ENCODE peak calls at places on chromosomes 1 and 21, in five cellular contexts. U, P, L, J and B are unnamed samples. For H3K4me1, the result is how much of the 10 kb centered on the place peaks cover.

GRCh38 chr1:150363426-150364230 is at the start of gene RPRD2:
- DNase-seq in J (peak), P (peak), L (peak), U (peak), B (peak)

GRCh38 chr1:81730881-81731280 is 69.9 kb upstream of the ADGRL2 start:
- DNase-seq in U (no peak), P (no peak), J (no peak), L (no peak), B (no peak)

GRCh38 chr1:207049974-207050391 is 1.0 kb downstream of the YOD1 start:
- DNase-seq in P (peak), U (no peak), L (peak), J (no peak), B (peak)

GRCh38 chr1:185559684-185560310 is 174.4 kb upstream of the HMCN1 start:
- DNase-seq in L (peak), J (no peak), P (peak), U (no peak), B (peak)

GRCh38 chr1:41733725-41734124 is 185.0 kb downstream of the HIVEP3 start:
- DNase-seq in P (no peak), U (no peak), J (no peak), L (no peak), B (no peak)

GRCh38 chr1:208088319-208088718 is 155.9 kb downstream of the PLXNA2 start:
- DNase-seq in P (no peak), J (no peak), L (no peak), U (no peak), B (no peak)

GRCh38 chr1:2187619-2188018 is 7.0 kb downstream of the FAAP20 start:
- DNase-seq in P (no peak), J (peak), L (no peak), U (no peak), B (no peak)

GRCh38 chr1:182330303-182330702 is 61.3 kb downstream of the GLUL start:
- DNase-seq in J (no peak), L (peak), P (no peak), U (peak), B (no peak)

GRCh38 chr1:111779546-111779945 is 23.8 kb downstream of the DDX20 start:
- DNase-seq in P (no peak), L (no peak), U (no peak), J (no peak), B (no peak)

GRCh38 chr1:24386241-24386640 is 27.3 kb downstream of the STPG1 start:
- DNase-seq in L (no peak), J (peak), P (no peak), U (no peak), B (no peak)

GRCh38 chr1:8540266-8540926 is 222.5 kb downstream of the SLC45A1 start:
- DNase-seq in L (no peak), J (no peak), P (peak), U (no peak), B (peak)

GRCh38 chr1:195462646-195463045 is 1145.6 kb downstream of the KCNT2 start:
- DNase-seq in U (no peak), L (no peak), P (no peak), J (no peak), B (no peak)

GRCh38 chr21:35113064-35113463 is 64.0 kb upstream of the RUNX1 start:
- DNase-seq in U (no peak), P (no peak), J (no peak), L (no peak), B (no peak)

GRCh38 chr21:45894107-45894810 is 87.3 kb upstream of the COL6A1 start:
- DNase-seq in L (no peak), J (no peak), P (no peak), U (peak), B (no peak)

GRCh38 chr21:31660134-31660565 is 657 bp downstream of the SOD1 start:
- DNase-seq in U (no peak), L (no peak), P (peak), J (peak), B (peak)

GRCh38 chr1:44212355-44213221 is 683 bp upstream of the DMAP1 start:
- DNase-seq in P (no peak), U (no peak), L (no peak), J (no peak), B (no peak)

GRCh38 chr1:31848381-31848897 is 32.6 kb upstream of the SPOCD1 start:
- DNase-seq in L (no peak), U (peak), P (no peak), J (no peak), B (no peak)

GRCh38 chr1:9815150-9815549 is 8.6 kb downstream of the CLSTN1 start:
- DNase-seq in P (no peak), U (no peak), L (no peak), J (no peak), B (no peak)

GRCh38 chr1:91844862-91845528 is 41.0 kb downstream of the TGFBR3 start:
- DNase-seq in J (no peak), P (peak), L (no peak), U (peak), B (peak)

GRCh38 chr21:27171704-27172103 is 204.8 kb upstream of the ADAMTS5 start:
- DNase-seq in L (no peak), U (no peak), J (no peak), P (no peak), B (no peak)

GRCh38 chr1:54716299-54717047 is 812 bp downstream of the TTC4 start:
- DNase-seq in P (no peak), L (no peak), J (no peak), U (no peak), B (no peak)

GRCh38 chr1:1349256-1350012 is at the start of gene DVL1:
- DNase-seq in J (no peak), U (peak), L (peak), P (peak), B (peak)

GRCh38 chr1:98278055-98278454 is 357.2 kb upstream of the DPYD start:
- DNase-seq in U (no peak), J (no peak), P (no peak), L (no peak), B (no peak)

GRCh38 chr21:41361786-41362604 is at the start of gene MX2:
- DNase-seq in P (no peak), L (no peak), J (peak), U (peak), B (no peak)

GRCh38 chr1:93694833-93695232 is 13.2 kb upstream of the BCAR3 start:
- DNase-seq in U (no peak), J (no peak), P (no peak), L (no peak), B (no peak)

GRCh38 chr21:34570315-34570714 is 44.6 kb downstream of the RCAN1 start:
- DNase-seq in P (no peak), J (no peak), U (no peak), L (no peak), B (no peak)

GRCh38 chr1:161158316-161159016 is 834 bp upstream of the USP21 start:
- DNase-seq in L (peak), J (peak), U (no peak), P (no peak), B (no peak)

GRCh38 chr1:161159087-161159914 is at the start of gene USP21:
- DNase-seq in J (peak), U (peak), L (peak), P (peak), B (peak)

GRCh38 chr1:161157867-161158266 is 1.4 kb upstream of the USP21 start:
- DNase-seq in U (no peak), J (peak), P (no peak), L (no peak), B (no peak)

GRCh38 chr1:161153682-161154337 is at the start of gene UFC1:
- DNase-seq in P (peak), L (peak), U (peak), J (peak), B (peak)
- TF ChIP-seq POLR2A in P (peak), L (peak), U (no peak), J (no peak), B (peak)

GRCh38 chr21:17789085-17789484 is 30.1 kb downstream of the C21orf91 start:
- DNase-seq in L (no peak), J (no peak), P (no peak), U (no peak), B (no peak)
- H3K4me1 ChIP-seq in L (under half), J (under half), P (under half), U (under half), B (under half)

DNA sequence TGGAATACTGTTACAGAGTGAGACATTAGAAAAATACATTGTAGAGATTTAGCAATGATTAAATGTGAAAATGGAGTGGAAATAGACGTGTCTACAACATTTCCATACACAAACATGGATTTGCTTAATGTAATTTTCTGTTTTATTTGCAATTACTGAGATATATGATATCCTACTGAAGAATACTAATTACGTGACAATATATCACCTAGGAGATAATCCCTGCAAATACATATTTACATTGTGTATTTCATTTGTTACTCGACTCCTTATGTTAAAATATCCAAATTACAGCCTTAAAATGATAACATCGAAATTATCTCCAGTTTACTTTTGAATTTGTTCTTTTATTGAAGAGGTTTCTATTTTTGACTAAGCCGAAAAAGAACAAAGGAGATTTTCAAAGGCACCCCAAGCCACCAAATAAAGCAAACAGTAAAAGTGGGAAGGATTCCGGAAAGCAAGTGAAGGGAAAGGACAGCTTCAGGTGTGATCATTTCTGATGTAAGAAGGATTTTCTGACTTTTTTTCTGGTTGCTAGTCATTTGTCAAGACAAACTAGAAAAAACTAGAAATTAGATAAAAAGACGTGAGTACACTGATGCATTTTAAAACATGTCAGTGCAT is 7.9 kb downstream of the LHX4 start:
- DNase-seq in L (no peak), P (no peak), U (no peak), J (no peak), B (no peak)
- TF ChIP-seq POLR2AphosphoS5 in L (no peak), P (no peak), U (peak), J (no peak), B (no peak)

GRCh38 chr1:221739677-221740025 is 2.2 kb downstream of the DUSP10 start:
- DNase-seq in U (no peak), J (no peak), L (no peak), P (no peak), B (no peak)

GRCh38 chr1:221741364-221741970 is 422 bp downstream of the DUSP10 start:
- DNase-seq in P (peak), L (peak), U (peak), J (no peak), B (no peak)

GRCh38 chr1:221740260-221740830 is 1.5 kb downstream of the DUSP10 start:
- DNase-seq in L (no peak), P (no peak), U (no peak), J (no peak), B (no peak)

GRCh38 chr1:221741971-221742554 is at the start of gene DUSP10:
- DNase-seq in L (peak), J (peak), U (peak), P (peak), B (peak)

DNA sequence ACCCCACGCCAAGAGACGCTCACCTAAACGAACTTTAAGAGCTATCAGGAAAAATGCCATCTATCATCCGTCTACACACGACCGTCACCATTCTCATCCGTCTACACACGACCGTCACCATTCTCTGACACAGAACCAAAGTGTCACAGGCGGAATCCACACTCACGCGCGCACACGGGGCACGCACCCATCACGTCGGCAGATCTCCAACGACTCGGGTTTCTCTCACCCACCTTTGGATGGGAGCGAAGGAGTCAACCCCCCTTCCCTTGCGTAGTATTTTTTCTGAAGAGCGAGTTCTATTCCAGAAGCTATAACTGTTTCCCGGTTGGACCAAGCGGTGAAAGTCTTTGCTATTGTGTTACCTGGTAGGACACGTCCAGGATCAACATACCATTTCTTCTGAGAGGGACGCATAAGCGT is 937 bp downstream of the DUSP10 start:
- DNase-seq in U (peak), P (no peak), L (no peak), J (no peak), B (peak)
- TF ChIP-seq POLR2A in U (no peak), P (no peak), L (no peak), J (no peak), B (no peak)

GRCh38 chr1:11561740-11562139 is 82.8 kb downstream of the DISP3 start:
- DNase-seq in U (no peak), L (no peak), J (no peak), P (no peak), B (no peak)
- H3K4me1 ChIP-seq in U (under half), L (under half), J (under half), P (under half), B (under half)

GRCh38 chr1:99674665-99675064 is 28.8 kb downstream of the PALMD start:
- DNase-seq in P (peak), J (no peak), U (no peak), L (no peak), B (no peak)

GRCh38 chr1:99673285-99673684 is 27.4 kb downstream of the PALMD start:
- DNase-seq in U (no peak), J (no peak), P (no peak), L (no peak), B (no peak)

GRCh38 chr1:99672022-99672421 is 26.1 kb downstream of the PALMD start:
- DNase-seq in J (no peak), P (peak), L (no peak), U (no peak), B (no peak)

GRCh38 chr1:99674115-99674514 is 28.2 kb downstream of the PALMD start:
- DNase-seq in J (no peak), L (no peak), U (no peak), P (peak), B (no peak)

GRCh38 chr1:99672500-99673213 is 26.7 kb downstream of the PALMD start:
- DNase-seq in U (no peak), P (peak), L (no peak), J (no peak), B (no peak)
- TF ChIP-seq POLR2AphosphoS5 in U (no peak), P (no peak), L (no peak), J (no peak), B (no peak)

DNA sequence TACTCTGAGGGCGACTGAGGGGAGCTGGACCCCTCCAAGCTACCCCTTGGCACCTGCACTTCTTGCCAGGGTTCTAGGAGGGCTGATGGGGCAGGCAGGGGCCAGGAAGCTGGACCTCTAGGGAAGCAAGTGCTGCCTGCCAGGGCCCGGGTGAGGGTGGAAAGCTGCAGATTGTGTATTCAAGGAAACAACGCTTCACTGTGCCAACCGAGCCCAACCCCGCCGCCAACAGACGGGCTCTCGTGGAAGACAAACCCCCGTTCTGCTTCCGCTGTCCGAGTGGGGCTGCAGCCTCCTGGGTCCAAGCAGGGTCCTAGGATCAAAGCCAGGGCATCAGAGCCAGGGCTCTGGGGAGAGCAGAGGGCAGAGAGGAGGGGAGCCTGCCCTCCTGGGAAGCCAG is 3.2 kb downstream of the EFHD2 start:
- DNase-seq in L (no peak), P (peak), J (no peak), U (no peak), B (peak)
- TF ChIP-seq POLR2A in L (no peak), P (no peak), J (no peak), U (no peak), B (no peak)

DNA sequence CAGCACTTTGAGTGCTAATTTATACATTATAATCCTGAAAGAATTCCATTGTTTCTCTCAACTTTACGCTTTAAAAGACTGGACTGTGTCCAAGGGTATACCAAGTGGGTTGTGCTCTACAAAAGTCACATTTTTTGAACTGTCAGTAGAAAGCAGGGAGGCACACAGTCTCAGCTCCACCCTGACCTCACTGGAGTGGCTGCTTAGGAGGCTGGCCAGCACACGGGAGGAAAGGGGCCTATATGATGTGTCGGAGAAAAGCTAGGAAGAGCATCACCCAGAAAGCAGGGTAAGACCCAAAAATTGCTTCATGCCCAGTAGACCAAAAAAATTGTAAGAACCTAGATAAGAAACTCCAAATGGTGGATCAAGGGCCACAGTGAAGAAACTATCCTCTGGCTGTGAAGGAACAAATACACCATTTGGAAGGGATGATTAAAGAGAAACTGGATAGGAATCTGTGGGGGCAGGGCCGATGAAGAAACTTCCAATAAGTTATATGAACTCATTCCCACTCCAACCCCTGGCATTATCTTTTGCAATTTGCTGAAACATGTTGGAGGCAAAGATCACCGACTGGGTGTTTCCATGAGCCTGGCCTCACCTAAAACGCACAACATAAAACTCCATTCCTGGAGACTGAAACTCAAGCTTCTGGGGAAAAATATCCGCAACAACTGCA is 1.9 kb downstream of the S100A10 start:
- DNase-seq in J (no peak), P (peak), U (no peak), L (no peak), B (no peak)
- H3K4me1 ChIP-seq in J (half or more), P (half or more), U (half or more), L (under half), B (under half)

GRCh38 chr1:225860860-225861441 is 21.2 kb downstream of the TMEM63A start:
- DNase-seq in P (no peak), J (no peak), L (no peak), U (no peak), B (no peak)

GRCh38 chr1:225862581-225862950 is 19.6 kb downstream of the TMEM63A start:
- DNase-seq in P (no peak), U (no peak), J (no peak), L (no peak), B (no peak)

GRCh38 chr1:225861834-225862580 is 20.2 kb downstream of the TMEM63A start:
- DNase-seq in L (no peak), U (no peak), J (no peak), P (no peak), B (no peak)

GRCh38 chr1:225865514-225865913 is 16.7 kb downstream of the TMEM63A start:
- DNase-seq in L (no peak), J (no peak), U (no peak), P (no peak), B (no peak)

GRCh38 chr1:225863167-225863566 is 19.0 kb downstream of the TMEM63A start:
- DNase-seq in U (peak), L (no peak), J (no peak), P (no peak), B (no peak)
- TF ChIP-seq POLR2AphosphoS5 in U (peak), L (no peak), J (no peak), P (no peak), B (no peak)